ENCODE peak calls at places on chromosomes 12 and 14, in seven cellular contexts. I is ovary, U is K562, L is A549, S is esophagus muscularis mucosa, B is stomach, T is HepG2. Y is an unnamed sample.

GRCh38 chr14:104136472-104137296 is 1.7 kb upstream of the KIF26A start:
- DNase-seq in S (no peak), T (no peak), I (peak; percentile 8), L (no peak), B (no peak), U (no peak), Y (no peak)

GRCh38 chr14:101008631-101009336 is 105.3 kb upstream of the RTL1 start:
- DNase-seq in S (no peak), I (peak; percentile 6), B (no peak), T (no peak), L (no peak), U (no peak), Y (no peak)

GRCh38 chr14:90940318-90940962 is 120.0 kb downstream of the RPS6KA5 start:
- DNase-seq in T (no peak), S (no peak), B (no peak), U (no peak), L (no peak), I (no peak), Y (no peak)

GRCh38 chr12:106118-106561 is 39.6 kb downstream of the IQSEC3 start:
- DNase-seq in L (peak; percentile 12), T (peak; percentile 17), S (no peak), B (no peak), U (peak; percentile 20), I (no peak), Y (peak; percentile 50)

GRCh38 chr12:47111392-47111778 is 31.6 kb upstream of the AMIGO2 start:
- DNase-seq in U (no peak), T (no peak), L (no peak), S (no peak), B (no peak), I (no peak), Y (no peak)

GRCh38 chr14:75022655-75023054 is 19.9 kb downstream of the EIF2B2 start:
- DNase-seq in S (no peak), B (no peak), I (no peak), U (peak; percentile 25), T (peak; percentile 40), L (peak; percentile 53), Y (no peak)

GRCh38 chr12:53298154-53298553 is 1.3 kb upstream of the MYG1 start:
- DNase-seq in T (no peak), U (no peak), L (no peak), I (no peak), B (no peak), S (no peak), Y (no peak)

GRCh38 chr12:117162167-117162539 is 28.1 kb downstream of the FBXO21 start:
- DNase-seq in S (no peak), T (no peak), B (no peak), L (no peak), U (no peak), I (peak; percentile 46), Y (no peak)

GRCh38 chr12:77830502-77830901 is at the start of gene NAV3:
- DNase-seq in T (no peak), I (no peak), U (no peak), S (no peak), B (no peak), L (no peak), Y (no peak)

GRCh38 chr12:85874064-85874463 is at the start of gene NTS:
- DNase-seq in T (no peak), B (no peak), I (no peak), U (no peak), S (no peak), L (no peak), Y (no peak)

GRCh38 chr14:77615231-77616132 is 955 bp downstream of the SPTLC2 start:
- DNase-seq in I (no peak), U (peak; percentile 7), S (no peak), L (no peak), B (no peak), T (no peak), Y (no peak)

GRCh38 chr12:82650627-82651337 is 35.9 kb upstream of the TMTC2 start:
- DNase-seq in I (no peak), B (peak; percentile 48), L (peak; percentile 40), U (no peak), S (no peak), T (peak; percentile 74), Y (no peak)

GRCh38 chr14:94681300-94682060 is 69.3 kb downstream of the SERPINA3 start:
- DNase-seq in I (no peak), T (peak; percentile 78), L (peak; percentile 69), B (peak; percentile 32), S (no peak), U (peak; percentile 41), Y (peak; percentile 45)

GRCh38 chr12:51293693-51294092 is 23.5 kb upstream of the SMAGP start:
- DNase-seq in T (no peak), B (no peak), S (no peak), L (no peak), U (no peak), I (no peak), Y (no peak)

GRCh38 chr12:113170457-113170856 is 14.8 kb downstream of the DDX54 start:
- DNase-seq in T (no peak), B (no peak), I (no peak), S (no peak), L (no peak), U (no peak), Y (no peak)

GRCh38 chr14:65428691-65429090 is 16.2 kb downstream of the FUT8 start:
- DNase-seq in S (no peak), I (no peak), U (no peak), L (no peak), T (no peak), B (no peak), Y (no peak)

GRCh38 chr14:75711134-75711795 is 50.2 kb downstream of the TTLL5 start:
- DNase-seq in I (no peak), L (peak; percentile 68), S (no peak), U (peak; percentile 21), B (peak; percentile 40), T (peak; percentile 47), Y (no peak)

GRCh38 chr14:22438742-22439141 is 150.3 kb downstream of the DAD1 start:
- DNase-seq in U (no peak), T (no peak), S (no peak), B (no peak), L (no peak), I (no peak), Y (no peak)
- TF ChIP-seq EP300 in U (no peak), T (no peak), S (no peak), B (no peak), L (no peak), I (no peak), Y (no peak)

DNA sequence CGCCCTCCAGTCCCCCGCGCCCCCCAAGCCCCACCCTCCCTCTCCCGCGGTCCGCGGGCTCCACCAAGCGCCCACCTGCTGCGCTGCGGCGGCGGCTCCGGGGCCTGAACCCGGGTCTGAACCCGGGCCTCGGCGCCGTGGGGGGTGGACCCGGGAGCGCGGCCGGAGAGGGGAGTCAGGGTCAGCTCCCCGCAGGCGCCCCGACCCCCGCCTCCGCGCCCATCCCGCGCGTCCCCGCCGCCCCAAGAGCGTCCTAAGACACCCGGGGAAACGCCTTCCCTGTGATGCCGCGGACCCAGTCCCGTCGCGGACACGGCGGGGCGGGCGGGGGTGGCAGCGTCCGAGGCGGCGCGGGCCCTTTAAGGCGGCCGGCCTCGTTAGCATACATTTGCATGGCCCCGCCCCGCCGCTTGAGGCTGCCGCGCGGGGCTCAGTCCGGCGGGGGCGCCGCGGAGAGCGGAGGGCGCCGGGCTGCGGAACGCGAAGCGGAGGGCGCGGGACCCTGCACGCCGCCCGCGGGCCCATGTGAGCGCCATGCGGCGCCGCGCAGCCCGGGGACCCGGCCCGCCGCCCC is at the start of gene MMP17:
- DNase-seq in T (no peak), U (peak; percentile 86), S (no peak), B (no peak), I (peak; percentile 52), L (peak; percentile 56), Y (peak; percentile 74)
- TF ChIP-seq POLR2A in T (no peak), U (no peak), S (no peak), B (no peak), I (no peak), L (peak; percentile 83), Y (no peak)

DNA sequence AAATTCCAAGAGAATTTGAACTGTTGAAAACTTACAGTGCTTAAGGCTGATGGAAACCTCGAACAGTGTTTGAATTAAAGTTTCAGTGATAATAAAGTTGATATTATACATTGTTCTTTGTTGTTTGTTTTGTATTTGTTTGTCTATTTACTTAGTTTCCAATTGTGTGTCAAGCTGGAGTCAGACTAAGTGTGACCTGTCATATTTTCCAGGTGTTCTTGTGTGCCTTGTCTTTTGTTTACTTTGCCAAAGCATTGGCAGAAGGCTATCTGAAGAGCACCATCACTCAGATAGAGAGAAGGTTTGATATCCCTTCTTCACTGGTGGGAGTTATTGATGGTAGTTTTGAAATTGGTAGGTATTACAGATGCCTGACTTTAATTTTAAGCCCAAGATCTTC is 6.0 kb downstream of the SLCO1C1 start:
- DNase-seq in S (no peak), U (no peak), T (no peak), B (no peak), I (no peak), L (no peak), Y (no peak)
- H3K27ac ChIP-seq in S (no peak overlapping the region), U (no peak overlapping the region), T (no peak overlapping the region), B (no peak overlapping the region), I (no peak overlapping the region), L (no peak overlapping the region), Y (no peak overlapping the region)

DNA sequence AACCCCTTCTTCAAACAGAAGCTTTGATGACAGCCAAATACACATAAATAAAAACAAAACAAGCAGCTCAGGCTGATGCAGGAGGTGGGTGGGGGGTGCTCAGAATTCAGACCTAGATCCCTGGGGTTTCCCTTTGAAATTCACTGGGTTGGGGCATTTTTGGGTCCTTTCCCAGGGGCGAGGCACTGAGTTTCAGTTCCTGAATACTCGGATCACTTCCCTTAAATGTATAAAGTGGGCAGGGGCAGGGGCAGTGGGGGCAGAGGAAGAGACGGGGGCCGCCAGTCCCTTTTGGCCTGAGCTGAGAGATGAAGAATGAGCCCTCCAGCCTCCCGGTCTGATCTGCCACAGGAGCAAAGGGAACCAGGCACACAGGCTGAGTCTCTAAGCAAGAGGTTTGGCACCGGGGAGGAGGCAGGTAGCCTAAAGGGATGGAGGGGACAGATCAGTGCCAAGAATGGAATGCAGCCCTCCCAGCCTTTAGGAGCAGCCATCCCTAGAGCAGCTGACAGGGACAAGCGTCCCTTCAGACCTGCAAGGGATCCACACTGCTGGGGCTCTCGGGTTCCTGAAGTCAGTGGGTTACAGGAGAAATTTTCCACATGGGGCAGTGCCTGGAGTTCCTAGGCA is 20.3 kb downstream of the KDM2B start:
- DNase-seq in I (no peak), T (no peak), S (no peak), L (no peak), B (no peak), U (no peak), Y (no peak)
- TF ChIP-seq EP300 in I (no peak), T (no peak), S (no peak), L (no peak), B (no peak), U (no peak), Y (no peak)

DNA sequence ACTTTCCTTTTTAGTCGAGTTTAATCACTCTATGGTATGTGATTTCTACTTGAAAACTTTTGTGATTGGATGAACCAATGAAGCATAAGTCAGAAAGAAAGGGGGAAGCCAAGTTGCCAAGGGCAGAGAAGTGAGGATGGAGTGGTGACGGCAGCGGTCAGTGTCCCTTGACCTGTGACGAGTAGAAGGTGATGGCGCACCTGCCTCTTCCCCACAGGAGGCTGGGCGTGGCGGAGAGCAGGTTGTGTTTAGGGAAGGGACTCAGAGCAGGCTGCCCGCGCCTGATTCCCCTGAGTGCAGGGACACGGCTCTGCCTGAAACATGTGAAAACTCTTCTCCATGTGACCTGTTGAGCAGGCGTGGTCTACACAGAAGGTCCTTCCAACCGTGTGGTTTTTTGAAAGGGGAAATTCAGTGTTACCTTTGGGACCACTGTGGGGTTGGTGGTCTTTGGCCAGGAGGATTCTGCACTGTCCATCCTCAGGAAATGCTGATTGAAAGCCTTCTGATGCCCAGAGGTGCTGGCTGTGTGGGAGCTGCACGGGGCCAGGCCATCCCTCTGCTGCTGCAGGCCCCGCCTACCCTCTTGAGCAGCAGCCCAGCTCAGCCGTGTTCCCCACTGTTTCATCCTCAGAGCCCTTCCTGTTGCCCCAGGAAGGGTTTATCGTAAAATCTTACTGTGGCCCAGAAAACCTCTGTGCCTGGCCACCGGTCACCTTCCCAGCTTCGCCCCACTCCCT is 23.5 kb upstream of the AMN start:
- DNase-seq in L (no peak), S (no peak), B (no peak), I (no peak), T (no peak), U (no peak), Y (no peak)
- TF ChIP-seq POLR2A in L (no peak), S (no peak), B (no peak), I (no peak), T (no peak), U (no peak), Y (no peak)